ENCODE peak calls at places on chromosome 20, in four cellular contexts. L is H1, O is heart left ventricle, C is body of pancreas. T is an unnamed sample.

GRCh38 chr20:62449951-62450815 is 22.8 kb upstream of the RBBP8NL start:
- DNase-seq in L (no peak), O (peak; percentile 66), C (no peak), T (no peak)

GRCh38 chr20:47985092-47985850 is 200.0 kb upstream of the SULF2 start:
- DNase-seq in L (no peak), O (no peak), C (no peak), T (no peak)

GRCh38 chr20:60313609-60314008 is 355.4 kb downstream of the CDH26 start:
- DNase-seq in L (no peak), O (no peak), C (no peak), T (no peak)

GRCh38 chr20:13464702-13465101 is 174.0 kb downstream of the TASP1 start:
- DNase-seq in L (no peak), O (no peak), C (no peak), T (no peak)

GRCh38 chr20:17835240-17835940 is 133.2 kb downstream of the SNX5 start:
- DNase-seq in L (no peak), O (peak; percentile 74), C (peak; percentile 72), T (no peak)

GRCh38 chr20:56581701-56582100 is 47.4 kb upstream of the TFAP2C start:
- DNase-seq in L (no peak), O (no peak), C (no peak), T (no peak)

GRCh38 chr20:51563597-51564332 is 21.2 kb upstream of the NFATC2 start:
- DNase-seq in L (no peak), O (peak; percentile 80), C (peak; percentile 55), T (no peak)

GRCh38 chr20:56579261-56579660 is 46.2 kb downstream of the FAM209B start:
- DNase-seq in L (no peak), O (no peak), C (no peak), T (no peak)

GRCh38 chr20:56949318-56949717 is 317.1 kb downstream of the BMP7 start:
- DNase-seq in L (no peak), O (no peak), C (no peak), T (no peak)

GRCh38 chr20:35462351-35462750 is 7.0 kb downstream of the CEP250 start:
- DNase-seq in L (no peak), O (no peak), C (no peak), T (no peak)

GRCh38 chr20:17614176-17614811 is 44.4 kb downstream of the DSTN start:
- DNase-seq in L (no peak), O (peak; percentile 89), C (peak; percentile 88), T (peak; percentile 77)

GRCh38 chr20:24979036-24979960 is 13.3 kb downstream of the APMAP start:
- DNase-seq in L (no peak), O (peak; percentile 4), C (no peak), T (peak; percentile 54)

GRCh38 chr20:853406-853996 is 20.0 kb downstream of the FAM110A start:
- DNase-seq in L (no peak), O (no peak), C (no peak), T (no peak)

GRCh38 chr20:10475225-10475624 is 40.1 kb downstream of the SLX4IP start:
- DNase-seq in L (no peak), O (no peak), C (no peak), T (no peak)

DNA sequence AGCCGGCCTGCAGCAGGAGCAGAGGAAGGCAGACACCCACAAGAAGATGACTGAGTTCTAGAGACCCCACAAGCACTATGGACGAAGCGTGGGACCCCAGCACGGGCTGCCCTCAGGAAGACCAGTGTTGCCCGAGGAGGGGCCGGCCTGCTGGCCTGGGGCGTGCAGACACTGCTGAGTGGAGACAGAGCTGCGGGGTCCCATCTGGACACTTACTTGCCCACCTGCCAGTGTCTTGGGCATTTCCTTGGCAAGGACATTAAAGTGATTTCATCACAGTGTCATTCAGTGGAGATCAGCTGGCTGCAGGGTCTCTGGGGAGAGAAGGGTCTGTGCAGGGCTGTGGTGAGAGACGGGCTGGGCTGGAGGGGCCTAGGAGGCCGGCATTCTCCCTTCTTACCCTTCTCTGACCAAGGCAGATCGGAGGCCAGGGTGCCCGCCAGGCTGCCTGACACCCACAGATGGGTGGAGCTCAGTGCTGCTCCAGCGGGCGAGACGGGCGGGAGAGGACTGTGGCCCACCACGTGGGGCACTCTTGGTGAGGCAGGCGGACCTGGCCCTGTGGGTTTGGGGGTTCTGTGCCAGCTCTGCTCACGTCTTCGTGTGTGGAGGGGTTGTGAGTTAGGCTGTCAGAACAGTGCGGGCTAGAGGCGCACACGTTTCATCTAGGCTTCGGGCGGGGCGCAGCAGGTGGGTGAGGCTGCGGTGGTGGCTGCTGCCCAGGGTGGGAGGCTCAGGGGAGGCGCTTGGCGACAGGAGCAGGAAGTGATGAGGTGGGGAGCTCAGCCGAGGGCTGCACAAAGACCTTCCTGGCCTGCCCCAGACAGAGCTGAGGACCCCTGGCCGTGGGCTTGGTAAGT is at the start of gene LIME1:
- DNase-seq in L (no peak), O (no peak), C (no peak), T (peak; percentile 92)
- TF ChIP-seq POLR2A in L (no peak), O (no peak), C (no peak), T (no peak)

DNA sequence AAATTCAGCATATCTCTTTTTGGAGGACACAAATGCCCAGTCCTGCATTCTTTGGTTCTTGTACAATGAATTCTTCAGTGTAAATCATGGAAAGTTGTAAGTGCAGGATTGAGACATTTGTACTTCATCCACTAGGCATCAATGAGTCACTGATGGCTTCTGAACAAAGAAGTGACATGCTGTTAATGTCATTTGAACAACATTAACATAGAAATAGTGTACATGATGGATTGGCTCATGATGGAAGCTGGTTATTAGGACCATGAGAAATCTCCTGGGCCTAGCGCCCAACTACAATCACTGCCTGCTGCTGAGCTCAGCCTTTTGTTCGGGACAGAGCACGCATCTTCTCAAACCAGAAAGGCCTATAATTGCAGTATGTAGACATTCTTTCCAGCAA is 316.8 kb upstream of the TSHZ2 start:
- DNase-seq in L (no peak), O (no peak), C (no peak), T (no peak)
- H3K27ac ChIP-seq in L (no peak overlapping the region), O (no peak overlapping the region), C (no peak overlapping the region), T (no peak overlapping the region)

GRCh38 chr20:38804243-38804642 is 1.3 kb upstream of the PPP1R16B start:
- DNase-seq in L (no peak), O (no peak), C (no peak), T (no peak)

GRCh38 chr20:38805502-38805957 is at the start of gene PPP1R16B:
- DNase-seq in L (no peak), O (peak; percentile 70), C (peak; percentile 20), T (peak; percentile 96)

GRCh38 chr20:38805958-38806854 is 709 bp downstream of the PPP1R16B start:
- DNase-seq in L (no peak), O (peak; percentile 36), C (no peak), T (peak; percentile 89)

GRCh38 chr20:38804682-38805501 is 605 bp upstream of the PPP1R16B start:
- DNase-seq in L (peak; percentile 70), O (no peak), C (no peak), T (peak; percentile 91)

GRCh38 chr20:38806855-38807655 is 1.6 kb downstream of the PPP1R16B start:
- DNase-seq in L (no peak), O (no peak), C (no peak), T (peak; percentile 83)
- TF ChIP-seq POLR2A in L (no peak), O (no peak), C (no peak), T (no peak)

DNA sequence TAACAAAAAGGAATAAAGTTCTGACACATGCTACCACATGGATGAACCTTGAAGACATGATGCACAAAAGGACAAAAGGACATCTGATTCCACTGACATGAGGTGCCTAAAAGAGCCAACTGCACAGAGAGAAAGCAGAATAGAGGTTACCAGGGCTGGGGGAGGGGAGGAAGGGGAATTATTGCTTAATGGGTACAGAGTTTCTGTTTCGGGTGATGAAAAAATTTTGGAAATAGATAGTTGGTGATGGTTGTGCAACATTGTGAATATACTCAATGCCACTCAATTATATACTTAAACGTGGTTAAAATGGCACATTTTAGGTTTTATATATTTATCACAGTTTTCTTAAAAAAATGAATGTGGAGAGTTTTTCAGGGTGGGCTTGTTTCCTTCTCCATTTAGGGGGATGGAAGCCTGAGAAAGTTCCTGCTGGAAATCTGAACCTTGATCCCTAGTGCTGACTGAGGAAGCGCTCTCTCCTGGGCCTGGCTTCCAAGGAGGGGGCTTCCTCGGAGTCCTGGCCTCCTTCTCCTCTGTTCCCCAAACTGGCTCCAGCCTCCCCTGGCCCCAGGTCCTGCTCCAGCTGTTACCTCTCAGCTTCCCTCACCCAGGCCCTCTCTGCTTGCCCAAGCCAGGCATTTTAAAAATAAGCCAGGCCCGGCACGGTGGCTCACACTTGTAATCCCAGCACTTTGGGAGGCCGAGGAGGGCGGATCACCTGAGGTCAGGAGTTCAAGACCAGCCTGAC is 79.2 kb downstream of the NOL4L start:
- DNase-seq in L (no peak), O (no peak), C (peak; percentile 7), T (no peak)
- H3K27ac ChIP-seq in L (no peak overlapping the region), O (no peak overlapping the region), C (no peak overlapping the region), T (peak overlapping the region; percentile 16)

GRCh38 chr20:3377644-3378043 is 29.8 kb downstream of the DNAAF9 start:
- DNase-seq in L (no peak), O (no peak), C (no peak), T (no peak)
- TF ChIP-seq POLR2A in L (no peak), O (no peak), C (no peak), T (no peak)

DNA sequence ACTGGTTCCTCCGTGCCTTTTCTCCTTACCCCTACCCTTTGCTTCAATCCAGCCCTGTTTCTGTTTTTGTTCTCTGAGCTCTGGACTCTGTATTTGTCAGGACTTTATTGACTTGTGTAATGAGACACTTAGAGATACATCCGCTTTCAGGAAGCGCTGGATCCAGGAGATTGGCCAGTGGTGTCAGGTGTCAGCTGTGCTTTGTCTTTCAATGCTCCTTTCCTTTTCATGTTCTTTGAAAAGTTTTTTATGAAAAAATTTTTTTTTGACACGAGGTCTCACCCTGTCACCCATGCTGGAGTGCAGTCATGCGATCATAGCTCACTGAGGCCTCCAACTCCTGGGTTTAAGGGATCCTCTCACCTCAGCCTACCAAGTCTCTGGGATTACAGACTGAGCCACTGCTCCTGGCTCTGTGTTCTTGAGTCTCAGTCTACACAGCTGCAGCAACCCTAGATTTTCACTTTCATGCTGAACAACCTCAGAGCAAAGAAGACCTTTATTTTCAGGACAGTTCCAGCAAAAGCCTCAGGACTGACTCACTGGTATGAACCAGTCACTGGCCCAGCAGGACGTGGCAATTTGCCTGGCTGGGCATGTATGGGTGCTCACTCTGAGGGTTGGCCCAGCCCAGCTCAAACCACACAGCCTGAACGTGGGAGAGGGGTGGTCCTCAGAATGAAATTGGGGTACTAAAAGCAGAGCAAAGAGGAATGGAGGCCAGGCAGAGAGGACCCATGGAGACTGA is 108.5 kb downstream of the DHX35 start:
- DNase-seq in L (no peak), O (no peak), C (no peak), T (no peak)
- H3K27ac ChIP-seq in L (no peak overlapping the region), O (no peak overlapping the region), C (no peak overlapping the region), T (no peak overlapping the region)

GRCh38 chr20:44401052-44401769 is 45.7 kb downstream of the HNF4A start:
- DNase-seq in L (no peak), O (no peak), C (no peak), T (peak; percentile 47)
- TF ChIP-seq POLR2A in L (no peak), O (no peak), C (no peak), T (no peak)

GRCh38 chr20:36473164-36473563 is 68.2 kb upstream of the MYL9 start:
- DNase-seq in L (no peak), O (no peak), C (no peak), T (no peak)

GRCh38 chr20:36469973-36470372 is 71.3 kb upstream of the MYL9 start:
- DNase-seq in L (no peak), O (peak; percentile 3), C (no peak), T (no peak)

GRCh38 chr20:36470482-36471062 is 70.7 kb upstream of the MYL9 start:
- DNase-seq in L (no peak), O (no peak), C (no peak), T (no peak)

GRCh38 chr20:36472656-36473071 is 68.7 kb upstream of the MYL9 start:
- DNase-seq in L (no peak), O (peak; percentile 63), C (peak; percentile 65), T (peak; percentile 79)

GRCh38 chr20:36471885-36472642 is 69.3 kb upstream of the MYL9 start:
- DNase-seq in L (no peak), O (no peak), C (no peak), T (no peak)
- H3K27ac ChIP-seq in L (no peak overlapping the region), O (peak overlapping the region; percentile 55), C (peak overlapping the region; percentile 94), T (peak overlapping the region; percentile 79)